ENCODE peak calls at places on chromosomes 4 and X, in five cellular contexts. J is H1, Z is IMR-90, O is GM23248, F is SJSA1. X is an unnamed sample. For H3K4me1 and H3K36me3, the result is how much of the 10 kb centered on the place peaks cover.

GRCh38 chrX:143664302-143664701 is 28.4 kb upstream of the SLITRK4 start:
- DNase-seq in J (no peak), Z (no peak), O (peak), F (no peak), X (peak)

GRCh38 chr4:4507923-4508322 is 33.9 kb downstream of the STX18 start:
- DNase-seq in J (no peak), Z (no peak), O (no peak), F (no peak), X (no peak)

GRCh38 chr4:6437682-6438264 is 34.6 kb downstream of the PPP2R2C start:
- DNase-seq in J (no peak), Z (no peak), O (no peak), F (no peak), X (no peak)

GRCh38 chrX:51144828-51145442 is 187.7 kb upstream of the NUDT10 start:
- DNase-seq in J (peak), Z (peak), O (peak), F (no peak), X (peak)

GRCh38 chr4:178781779-178782178 is 1339.5 kb upstream of the AGA start:
- DNase-seq in J (no peak), Z (no peak), O (no peak), F (no peak), X (no peak)

GRCh38 chr4:6331018-6331417 is 61.4 kb downstream of the WFS1 start:
- DNase-seq in J (peak), Z (peak), O (peak), F (no peak), X (peak)

GRCh38 chr4:105472871-105473339 is 957 bp downstream of the PPA2 start:
- DNase-seq in J (no peak), Z (no peak), O (peak), F (no peak), X (peak)

GRCh38 chr4:160373911-160374310 is 1271.0 kb downstream of the RAPGEF2 start:
- DNase-seq in J (no peak), Z (no peak), O (no peak), F (no peak), X (no peak)

GRCh38 chr4:156473175-156473574 is 498.4 kb downstream of the PDGFC start:
- DNase-seq in J (no peak), Z (no peak), O (no peak), F (no peak), X (no peak)

GRCh38 chrX:153590961-153591956 is 7.7 kb downstream of the CCNQ start:
- DNase-seq in J (no peak), Z (no peak), O (no peak), F (no peak), X (no peak)

GRCh38 chr4:153502584-153502983 is 36.4 kb downstream of the TMEM131L start:
- DNase-seq in J (no peak), Z (peak), O (peak), F (no peak), X (no peak)

GRCh38 chr4:57442834-57443291 is 332.7 kb upstream of the IGFBP7 start:
- DNase-seq in J (peak), Z (peak), O (peak), F (no peak), X (peak)

GRCh38 chrX:15750611-15751159 is 12.6 kb downstream of the CA5B start:
- DNase-seq in J (no peak), Z (no peak), O (peak), F (peak), X (peak)

GRCh38 chr4:4308800-4309441 is 18.9 kb downstream of the ZBTB49 start:
- DNase-seq in J (no peak), Z (peak), O (peak), F (peak), X (peak)

GRCh38 chr4:171517883-171518282 is 295.3 kb upstream of the GALNTL6 start:
- DNase-seq in J (no peak), Z (no peak), O (no peak), F (no peak), X (no peak)

GRCh38 chr4:24560770-24561415 is 23.5 kb downstream of the DHX15 start:
- DNase-seq in J (no peak), Z (peak), O (peak), F (no peak), X (no peak)

GRCh38 chr4:101064541-101065180 is 282.7 kb downstream of the PPP3CA start:
- DNase-seq in J (no peak), Z (no peak), O (no peak), F (no peak), X (no peak)

GRCh38 chrX:130857207-130857606 is 45.8 kb downstream of the ENOX2 start:
- DNase-seq in J (no peak), Z (no peak), O (no peak), F (no peak), X (no peak)

GRCh38 chrX:50952406-50952805 is 41.9 kb downstream of the BMP15 start:
- DNase-seq in J (no peak), Z (no peak), O (no peak), F (no peak), X (no peak)

GRCh38 chr4:48340905-48341775 is at the start of gene SLAIN2:
- DNase-seq in J (peak), Z (peak), O (peak), F (peak), X (peak)
- H3K4me1 ChIP-seq in J (under half), Z (under half), O (under half), F (under half), X (under half)

GRCh38 chr4:82357640-82358039 is 16.2 kb downstream of the HNRNPD start:
- DNase-seq in J (no peak), Z (no peak), O (no peak), F (no peak), X (no peak)
- H3K36me3 ChIP-seq in J (half or more), Z (under half), O (half or more), F (half or more), X (half or more)

DNA sequence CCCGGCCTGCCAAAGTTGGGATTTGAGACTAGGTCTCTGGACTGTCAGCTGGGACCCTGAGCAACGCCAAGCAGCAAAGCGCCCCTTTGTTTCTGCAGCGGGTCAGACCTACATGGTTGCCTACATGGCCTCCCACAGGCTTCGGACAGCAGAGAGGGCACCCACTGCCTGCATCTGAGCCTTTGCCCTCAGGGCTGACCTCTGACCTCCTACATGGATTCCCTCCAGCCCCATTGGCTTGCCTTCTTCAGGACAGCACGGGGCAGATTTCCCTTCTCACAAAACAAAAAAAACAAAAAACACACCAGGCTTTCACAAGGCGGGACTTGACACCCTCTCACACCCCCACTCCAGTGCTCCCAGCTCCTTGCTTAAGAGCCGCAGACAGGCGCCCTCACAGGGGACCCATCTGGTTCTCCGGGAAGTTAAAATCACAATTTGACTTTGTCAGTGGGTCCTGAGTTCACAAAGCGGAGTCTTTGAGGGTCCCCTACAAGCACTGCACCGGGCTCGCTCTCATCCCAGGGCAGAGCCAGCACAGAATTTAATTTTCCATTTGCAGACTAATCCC is 32.9 kb downstream of the ZFYVE28 start:
- DNase-seq in J (no peak), Z (no peak), O (no peak), F (no peak), X (no peak)
- H3K4me1 ChIP-seq in J (under half), Z (under half), O (under half), F (under half), X (under half)

GRCh38 chrX:47178337-47178736 is 15.3 kb upstream of the UBA1 start:
- DNase-seq in J (no peak), Z (no peak), O (no peak), F (no peak), X (no peak)

GRCh38 chrX:47181301-47181700 is 12.3 kb upstream of the UBA1 start:
- DNase-seq in J (no peak), Z (no peak), O (no peak), F (no peak), X (no peak)

GRCh38 chrX:47179221-47179927 is 14.3 kb upstream of the UBA1 start:
- DNase-seq in J (no peak), Z (no peak), O (peak), F (no peak), X (no peak)

GRCh38 chrX:47180346-47180745 is 13.3 kb upstream of the UBA1 start:
- DNase-seq in J (no peak), Z (no peak), O (no peak), F (no peak), X (no peak)

DNA sequence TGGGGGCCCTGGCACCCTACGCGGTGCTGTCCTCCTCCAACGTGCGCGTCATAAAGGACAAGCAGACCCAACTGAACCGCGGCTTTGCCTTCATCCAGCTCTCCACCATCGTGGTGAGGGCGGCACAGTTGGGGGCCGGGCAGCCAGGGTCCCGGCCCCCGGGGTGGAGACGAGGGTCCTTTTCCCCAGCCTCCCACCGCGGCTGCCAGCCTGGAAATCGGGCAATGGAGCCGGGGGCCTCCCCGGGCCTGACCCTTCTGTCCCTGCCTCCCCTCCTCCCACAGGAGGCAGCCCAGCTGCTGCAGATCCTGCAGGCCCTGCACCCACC is 13.7 kb upstream of the UBA1 start:
- DNase-seq in J (no peak), Z (no peak), O (no peak), F (no peak), X (no peak)
- H3K36me3 ChIP-seq in J (under half), Z (under half), O (under half), F (under half), X (half or more)

DNA sequence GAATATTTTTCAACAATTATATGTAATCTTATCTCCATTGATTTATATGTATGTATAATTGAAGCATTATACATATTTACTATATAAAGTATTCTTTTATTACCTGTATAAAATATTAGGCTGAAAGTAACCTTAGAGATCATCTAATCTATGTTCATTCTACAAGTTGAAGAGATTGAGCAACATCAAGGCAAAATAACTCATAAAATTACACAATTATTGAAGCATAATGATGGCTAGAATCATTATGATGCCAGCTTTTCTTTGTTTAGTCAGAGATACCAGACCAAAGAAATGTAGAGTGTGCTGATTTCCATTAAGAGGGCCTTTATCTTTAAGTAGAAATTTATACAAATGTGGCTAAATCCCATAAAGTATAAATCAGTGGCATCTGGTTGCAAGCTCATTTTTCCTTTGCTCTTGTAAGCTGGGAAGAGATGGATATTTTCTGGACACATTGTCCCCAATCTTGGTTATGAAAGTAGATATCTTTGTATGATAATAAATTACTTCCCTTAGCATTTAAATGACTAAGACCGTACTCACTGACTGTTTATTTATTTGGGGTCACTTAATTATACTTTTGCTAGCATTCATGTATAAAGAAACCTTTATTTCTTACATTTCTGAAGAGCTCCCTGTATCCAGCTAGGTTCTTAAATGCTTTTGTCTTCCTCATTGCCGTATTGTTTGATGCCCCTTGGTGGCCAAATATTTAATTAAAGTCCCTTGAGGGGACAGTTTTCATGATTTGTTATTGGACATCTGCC is 339.8 kb downstream of the PCDH7 start:
- DNase-seq in J (no peak), Z (peak), O (no peak), F (no peak), X (peak)
- H3K4me1 ChIP-seq in J (under half), Z (under half), O (under half), F (under half), X (under half)

DNA sequence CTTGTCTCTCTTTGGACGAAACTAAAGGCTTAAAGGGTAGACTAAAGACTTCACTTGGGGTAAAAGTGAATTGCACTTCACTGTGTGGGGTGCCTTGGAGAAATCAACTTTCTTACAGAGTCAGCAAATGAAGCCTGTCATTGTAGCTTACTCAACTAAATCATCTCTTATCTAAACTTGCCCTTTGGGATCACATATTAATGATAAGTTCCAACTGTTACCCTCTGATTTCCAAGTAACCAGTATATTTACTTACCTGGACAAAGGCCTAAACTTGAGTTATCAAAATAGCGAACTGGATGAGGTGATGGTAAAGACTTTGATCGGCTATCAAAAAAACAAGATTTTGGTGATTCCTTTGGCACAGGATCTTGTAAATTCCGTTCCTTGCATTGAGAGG is 8.9 kb upstream of the BDH2 start:
- DNase-seq in J (no peak), Z (no peak), O (no peak), F (no peak), X (no peak)
- H3K36me3 ChIP-seq in J (under half), Z (under half), O (under half), F (half or more), X (under half)

GRCh38 chr4:26864904-26865303 is 4.3 kb downstream of the STIM2 start:
- DNase-seq in J (no peak), Z (no peak), O (no peak), F (no peak), X (no peak)
- H3K4me1 ChIP-seq in J (under half), Z (under half), O (under half), F (under half), X (under half)

DNA sequence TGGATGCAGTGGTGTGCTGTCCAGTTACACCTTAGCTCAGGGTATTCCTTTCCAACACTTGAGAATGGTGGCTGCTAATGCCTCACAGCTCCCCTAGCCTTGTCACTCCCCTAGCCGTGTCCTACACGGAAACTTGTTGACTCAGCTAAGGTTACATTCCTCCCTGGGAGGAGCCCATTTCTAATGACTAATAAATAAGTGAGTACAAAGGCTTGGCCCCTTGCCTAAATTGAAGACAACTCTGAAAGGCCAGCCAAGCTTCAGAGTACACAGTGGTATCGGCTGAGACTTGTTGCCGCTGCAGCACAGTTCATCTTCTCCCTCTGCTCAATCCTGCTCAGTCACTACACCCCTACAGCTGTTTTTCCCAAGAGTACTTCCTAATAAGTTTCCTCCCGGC is 21.2 kb upstream of the SLC25A31 start:
- DNase-seq in J (no peak), Z (peak), O (peak), F (peak), X (no peak)
- H3K36me3 ChIP-seq in J (under half), Z (under half), O (under half), F (under half), X (under half)

GRCh38 chr4:2591189-2591588 is 54.7 kb downstream of the FAM193A start:
- DNase-seq in J (no peak), Z (peak), O (peak), F (no peak), X (peak)
- H3K4me1 ChIP-seq in J (under half), Z (under half), O (under half), F (under half), X (under half)

GRCh38 chr4:17595471-17596005 is 18.5 kb downstream of the LAP3 start:
- DNase-seq in J (no peak), Z (no peak), O (no peak), F (no peak), X (no peak)
- H3K36me3 ChIP-seq in J (under half), Z (under half), O (under half), F (under half), X (half or more)

X was measured in adipocyte.